ENCODE peak calls at places on chromosome 10, in six cellular contexts. F, Z, T, H, S and R are unnamed samples.

GRCh38 chr10:88840881-88841280 is 10.8 kb downstream of the ANKRD22 start:
- ATAC-seq in F (no peak), Z (no peak), T (peak), H (no peak), S (no peak), R (no peak)

GRCh38 chr10:21494221-21495001 is 31.1 kb downstream of the SKIDA1 start:
- ATAC-seq in F (no peak), Z (peak), T (peak), H (peak), S (peak), R (peak)

GRCh38 chr10:127428385-127428980 is 120.6 kb upstream of the NPS start:
- ATAC-seq in F (no peak), Z (no peak), T (no peak), H (no peak), S (no peak), R (no peak)

GRCh38 chr10:110865804-110866482 is 5.8 kb upstream of the PDCD4 start:
- ATAC-seq in F (no peak), Z (peak), T (peak), H (peak), S (peak), R (no peak)

GRCh38 chr10:91512458-91512857 is 102.3 kb downstream of the HECTD2 start:
- ATAC-seq in F (no peak), Z (peak), T (no peak), H (no peak), S (no peak), R (no peak)

GRCh38 chr10:101939273-101939635 is 95.7 kb upstream of the KCNIP2 start:
- ATAC-seq in F (no peak), Z (peak), T (peak), H (no peak), S (no peak), R (no peak)

GRCh38 chr10:593901-594457 is 95.5 kb downstream of the DIP2C start:
- ATAC-seq in F (peak), Z (no peak), T (peak), H (no peak), S (no peak), R (peak)

GRCh38 chr10:95325863-95326262 is 35.1 kb upstream of the PDLIM1 start:
- ATAC-seq in F (no peak), Z (no peak), T (no peak), H (no peak), S (no peak), R (no peak)

GRCh38 chr10:86667421-86668181 is 710 bp upstream of the LDB3 start:
- ATAC-seq in F (no peak), Z (no peak), T (no peak), H (no peak), S (no peak), R (no peak)

GRCh38 chr10:102068216-102068615 is 3.1 kb downstream of the HPS6 start:
- ATAC-seq in F (no peak), Z (no peak), T (no peak), H (no peak), S (no peak), R (no peak)

GRCh38 chr10:103894454-103894853 is 23.5 kb downstream of the STN1 start:
- ATAC-seq in F (no peak), Z (no peak), T (peak), H (no peak), S (no peak), R (peak)

GRCh38 chr10:117470733-117471132 is 71.8 kb upstream of the EMX2 start:
- ATAC-seq in F (no peak), Z (no peak), T (no peak), H (no peak), S (peak), R (no peak)

GRCh38 chr10:15369642-15370211 is 1.4 kb downstream of the FAM171A1 start:
- ATAC-seq in F (peak), Z (peak), T (peak), H (peak), S (no peak), R (no peak)

GRCh38 chr10:96470108-96470743 is 43.5 kb downstream of the TLL2 start:
- ATAC-seq in F (peak), Z (peak), T (no peak), H (peak), S (peak), R (peak)

GRCh38 chr10:16436367-16436757 is 448 bp upstream of the PTER start:
- ATAC-seq in F (no peak), Z (peak), T (peak), H (peak), S (no peak), R (peak)

GRCh38 chr10:132607961-132608495 is 70.4 kb downstream of the INPP5A start:
- ATAC-seq in F (no peak), Z (peak), T (no peak), H (no peak), S (no peak), R (peak)

GRCh38 chr10:94630017-94630688 is 53.4 kb upstream of the CYP2C18 start:
- ATAC-seq in F (peak), Z (peak), T (peak), H (no peak), S (peak), R (no peak)

GRCh38 chr10:47354900-47355299 is 6.7 kb downstream of the RBP3 start:
- ATAC-seq in F (no peak), Z (no peak), T (no peak), H (no peak), S (no peak), R (no peak)

GRCh38 chr10:42552188-42553063 is 85.9 kb downstream of the ZNF33B start:
- ATAC-seq in F (peak), Z (peak), T (peak), H (peak), S (peak), R (peak)
- TF ChIP-seq EP300 in F (no peak), Z (no peak), T (no peak), H (no peak), S (no peak), R (no peak)

GRCh38 chr10:8183241-8183704 is 128.8 kb downstream of the GATA3 start:
- ATAC-seq in F (no peak), Z (no peak), T (peak), H (no peak), S (peak), R (no peak)
- TF ChIP-seq CTCF in F (no peak), Z (no peak), T (no peak), H (no peak), S (no peak), R (no peak)

DNA sequence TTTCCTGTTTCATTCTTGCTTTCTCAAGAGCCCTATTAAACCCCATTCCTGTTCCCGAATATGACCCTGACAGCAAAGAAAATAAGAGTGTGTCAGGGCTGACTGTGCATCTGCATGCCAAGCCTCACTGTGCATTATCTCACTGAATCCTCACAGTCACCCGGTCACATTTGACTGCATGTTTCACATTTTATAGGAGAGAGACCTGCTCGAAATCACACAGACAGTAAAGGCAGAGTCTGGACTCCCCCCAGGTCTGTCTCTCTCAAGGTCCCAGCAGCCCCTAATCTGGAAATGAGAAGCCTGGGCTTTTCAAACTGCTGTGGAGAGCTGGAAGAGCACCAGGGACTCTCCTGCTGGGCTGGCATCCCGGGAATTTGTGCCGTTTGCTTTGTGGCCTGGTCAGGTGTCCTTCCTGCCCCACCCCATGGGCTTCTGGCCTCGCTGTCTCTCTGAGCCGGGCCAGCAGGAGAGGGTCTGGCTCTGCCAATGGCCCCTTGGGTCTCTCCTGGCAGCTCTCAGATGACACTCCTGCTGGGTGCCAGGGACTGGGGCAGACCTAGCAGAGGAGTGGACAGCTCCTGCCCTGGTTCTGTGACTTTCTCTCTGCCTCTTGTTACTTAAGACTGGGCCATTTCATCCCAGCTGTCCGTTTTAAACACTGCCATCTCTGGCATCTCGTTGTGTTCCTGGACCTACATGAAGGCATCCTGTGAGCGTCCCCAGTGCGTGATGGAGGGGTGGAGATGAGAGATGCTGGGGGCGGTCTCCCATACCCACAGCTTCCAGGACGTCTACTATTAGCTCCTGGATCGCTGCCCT is 173.6 kb downstream of the ARHGAP12 start:
- ATAC-seq in F (no peak), Z (peak), T (no peak), H (peak), S (no peak), R (no peak)
- H3K4me3 ChIP-seq in F (no peak), Z (no peak), T (no peak), H (no peak), S (no peak), R (no peak)

DNA sequence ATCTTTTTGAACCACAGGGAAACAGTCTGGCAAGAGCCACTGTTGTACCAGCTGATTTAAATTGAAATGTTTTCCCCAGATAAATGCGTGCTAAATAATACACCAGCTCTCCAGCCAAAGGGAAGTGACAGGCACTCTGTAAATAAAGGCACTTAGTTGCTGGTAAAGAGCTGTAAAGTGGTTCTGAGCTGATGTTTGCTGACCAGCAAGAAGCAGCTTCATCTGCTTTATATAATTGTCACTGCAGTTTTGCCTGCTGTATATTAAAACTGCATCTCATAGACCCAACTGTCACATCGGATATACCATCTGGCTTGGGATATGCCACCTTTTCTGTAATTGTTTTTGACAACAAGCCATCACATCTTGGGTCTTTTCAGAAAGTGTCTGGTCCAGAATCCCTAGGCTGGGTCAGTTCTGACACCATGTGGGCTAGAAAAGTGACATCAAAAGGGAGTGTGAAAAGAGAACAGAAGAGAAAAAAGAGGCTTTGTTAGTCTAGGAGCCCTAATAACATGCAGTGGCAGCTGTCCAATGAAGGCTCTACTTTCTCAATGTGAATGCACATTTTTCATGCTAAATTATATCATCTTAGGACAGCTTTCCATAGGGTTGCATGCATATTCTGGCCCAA is 697.6 kb downstream of the KCNMA1 start:
- ATAC-seq in F (no peak), Z (no peak), T (no peak), H (no peak), S (no peak), R (no peak)
- TF ChIP-seq EP300 in F (no peak), Z (no peak), T (no peak), H (no peak), S (no peak), R (no peak)

GRCh38 chr10:79267449-79267848 is 79.8 kb upstream of the PPIF start:
- ATAC-seq in F (no peak), Z (no peak), T (no peak), H (no peak), S (peak), R (no peak)
- TF ChIP-seq CTCF in F (peak), Z (no peak), T (no peak), H (no peak), S (peak), R (no peak)

GRCh38 chr10:124415210-124415609 is 3.5 kb downstream of the OAT start:
- ATAC-seq in F (no peak), Z (no peak), T (no peak), H (no peak), S (no peak), R (no peak)
- H3K4me3 ChIP-seq in F (no peak), Z (no peak), T (no peak), H (no peak), S (no peak), R (no peak)

DNA sequence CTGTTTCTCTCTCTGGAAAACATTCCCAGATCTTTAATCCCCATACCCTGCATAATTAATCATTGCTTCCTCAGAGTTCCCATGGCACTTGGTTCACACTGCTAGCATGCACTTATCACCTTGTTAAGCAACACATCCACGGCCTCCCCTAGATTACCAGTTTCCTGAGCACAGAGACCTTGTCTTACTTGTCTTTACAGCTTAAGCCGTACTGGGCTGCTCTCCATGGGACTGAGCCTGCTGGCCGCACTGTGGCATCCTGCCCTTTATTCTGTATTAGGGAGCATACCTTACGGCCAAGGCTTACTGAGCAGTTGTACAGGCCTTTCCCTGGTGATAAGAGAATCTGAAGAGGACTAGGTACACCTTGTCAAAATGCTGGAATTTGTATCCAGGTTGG is 190.2 kb downstream of the REEP3 start:
- ATAC-seq in F (peak), Z (peak), T (no peak), H (peak), S (no peak), R (peak)
- TF ChIP-seq EP300 in F (no peak), Z (no peak), T (no peak), H (no peak), S (no peak), R (no peak)

DNA sequence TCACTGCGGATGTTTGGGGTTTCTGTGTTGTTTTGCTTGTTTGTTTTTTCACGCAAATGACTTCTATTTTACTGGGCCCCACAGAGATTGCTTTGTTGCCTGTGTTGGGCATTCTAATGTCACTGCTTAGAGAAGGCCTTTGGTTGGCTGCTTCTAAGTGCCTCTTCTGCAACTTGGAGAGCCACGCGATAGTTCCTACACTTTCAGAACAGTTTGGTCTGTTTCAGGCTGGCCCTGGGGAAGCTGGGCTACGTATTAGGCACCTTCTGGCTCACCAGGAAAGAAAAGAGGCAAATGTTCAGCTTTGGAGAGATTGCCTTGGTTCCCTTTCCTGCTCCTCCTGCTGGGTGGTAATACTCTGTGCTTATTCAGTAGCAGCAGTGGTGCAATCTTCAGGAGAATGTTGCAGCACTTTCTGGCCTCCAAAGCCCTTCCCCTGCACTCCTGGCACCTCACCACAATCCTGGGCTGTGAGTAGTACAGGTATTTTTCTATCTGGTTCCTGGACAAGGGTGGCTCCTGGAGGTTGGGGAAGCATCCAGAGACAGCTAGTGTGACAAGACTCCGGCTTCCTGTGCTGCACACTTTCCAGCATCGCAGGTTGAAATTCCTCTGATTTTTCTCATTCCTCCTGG is 1.2 kb downstream of the ANTXRL start:
- ATAC-seq in F (no peak), Z (no peak), T (no peak), H (no peak), S (no peak), R (no peak)
- TF ChIP-seq CTCF in F (no peak), Z (no peak), T (no peak), H (no peak), S (no peak), R (no peak)

DNA sequence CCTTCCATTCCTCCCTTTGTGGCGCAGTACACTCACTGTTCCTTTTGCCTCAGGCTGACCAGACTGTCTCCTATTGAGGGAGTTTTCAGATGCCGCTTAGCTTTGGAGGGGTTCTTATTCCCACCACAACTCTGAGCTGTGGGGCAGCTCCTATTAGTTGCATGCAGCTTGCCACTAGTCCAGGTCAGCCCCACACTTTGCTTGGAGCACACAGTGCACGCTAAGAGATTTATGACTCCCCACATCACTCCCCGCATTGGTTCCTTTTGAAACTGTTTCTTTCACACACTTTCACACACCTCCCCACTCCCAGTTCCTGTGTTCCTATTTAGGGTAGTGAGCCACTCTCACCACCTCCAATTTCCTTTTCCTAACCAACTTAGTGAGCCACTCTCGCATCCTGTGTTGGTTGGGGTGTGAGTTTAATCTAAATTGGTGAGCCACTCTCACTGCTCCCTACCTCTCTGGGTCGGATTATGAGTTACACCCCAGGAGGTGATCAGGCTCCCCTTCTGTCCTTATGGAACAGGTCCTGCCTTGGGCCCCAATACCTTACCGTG is 10.4 kb upstream of the ZNF485 start:
- ATAC-seq in F (peak), Z (peak), T (peak), H (peak), S (peak), R (no peak)
- H3K4me3 ChIP-seq in F (no peak), Z (no peak), T (no peak), H (no peak), S (peak), R (no peak)

GRCh38 chr10:116104210-116104932 is 168.6 kb downstream of the GFRA1 start:
- ATAC-seq in F (no peak), Z (no peak), T (no peak), H (no peak), S (no peak), R (no peak)
- TF ChIP-seq EP300 in F (no peak), Z (no peak), T (no peak), H (no peak), S (no peak), R (no peak)